ENCODE peak calls at places on chromosome 1, in four cellular contexts. Y, V, X and C are unnamed samples.
A peak's percentile ranks its signal among the peaks of the same experiment; 100 is the strongest.

GRCh38 chr1:205328476-205328875 is 6.9 kb upstream of the NUAK2 start:
- DNase-seq in Y (no peak), V (no peak), X (no peak), C (no peak)

GRCh38 chr1:81699234-81699633 is 101.5 kb upstream of the ADGRL2 start:
- DNase-seq in Y (no peak), V (no peak), X (no peak), C (no peak)

GRCh38 chr1:151721788-151722510 is 627 bp downstream of the RIIAD1 start:
- DNase-seq in Y (no peak), V (no peak), X (no peak), C (no peak)

GRCh38 chr1:147527941-147528936 is 13.1 kb upstream of the BCL9 start:
- DNase-seq in Y (no peak), V (no peak), X (no peak), C (no peak)

GRCh38 chr1:111515291-111516007 is 12.0 kb upstream of the ADORA3 start:
- DNase-seq in Y (peak; percentile 76), V (peak; percentile 79), X (no peak), C (no peak)

GRCh38 chr1:55214903-55215193 is 316 bp downstream of the USP24 start:
- DNase-seq in Y (peak; percentile 32), V (peak; percentile 58), X (no peak), C (no peak)

GRCh38 chr1:52182874-52183400 is 41.0 kb downstream of the ZFYVE9 start:
- DNase-seq in Y (no peak), V (no peak), X (no peak), C (no peak)

GRCh38 chr1:41493117-41493536 is 8.6 kb upstream of the EDN2 start:
- DNase-seq in Y (peak; percentile 64), V (no peak), X (peak; percentile 59), C (peak; percentile 65)

GRCh38 chr1:173590557-173590956 is 12.3 kb downstream of the SLC9C2 start:
- DNase-seq in Y (no peak), V (no peak), X (no peak), C (no peak)

GRCh38 chr1:157105988-157106812 is 6.6 kb upstream of the ETV3L start:
- DNase-seq in Y (no peak), V (peak; percentile 63), X (no peak), C (peak; percentile 70)

GRCh38 chr1:211541715-211542477 is 37.1 kb downstream of the SLC30A1 start:
- DNase-seq in Y (no peak), V (no peak), X (no peak), C (no peak)

DNA sequence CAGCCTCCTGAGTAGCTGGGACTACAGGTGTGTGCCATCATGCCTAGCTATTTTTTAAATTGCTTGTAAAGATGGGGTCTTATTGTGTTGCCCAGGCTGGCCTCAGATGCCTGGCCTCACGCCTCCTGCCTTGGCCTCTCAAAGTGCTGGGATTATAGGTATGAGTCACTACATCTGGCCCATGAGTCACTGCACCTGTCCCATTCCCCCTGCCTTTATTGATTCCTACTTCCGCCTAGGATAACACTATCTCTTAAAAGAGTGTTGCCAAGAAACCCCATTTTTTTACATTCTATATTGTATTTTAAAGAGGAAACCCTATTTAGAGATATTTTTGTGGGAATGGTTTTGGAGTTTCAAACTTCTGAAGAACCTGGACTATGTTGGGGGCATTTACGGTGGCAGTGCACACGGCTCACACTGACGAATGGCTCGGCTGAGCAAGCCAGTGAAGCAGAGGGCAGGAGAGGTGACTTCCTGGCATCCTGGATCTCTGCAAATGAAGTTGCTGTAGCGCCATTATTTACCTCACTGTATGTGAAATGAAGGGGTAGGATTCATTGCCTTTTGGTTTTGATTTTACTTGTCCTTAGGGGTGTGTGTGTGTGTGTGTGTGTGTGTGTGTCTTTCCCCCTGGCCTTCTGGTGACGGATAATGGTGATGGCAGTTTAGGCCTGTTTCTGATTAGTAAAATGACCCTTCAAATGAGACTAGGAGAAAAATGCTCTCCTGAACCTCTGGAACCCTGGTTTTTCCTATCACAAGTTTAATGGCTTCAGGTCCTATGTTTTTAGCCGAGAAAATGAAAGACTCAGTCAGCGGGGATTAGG is 22.5 kb downstream of the KIF26B start:
- DNase-seq in Y (no peak), V (no peak), X (peak; percentile 54), C (no peak)
- H3K4me3 ChIP-seq in Y (no peak overlapping the region), V (no peak overlapping the region), X (peak overlapping the region; percentile 29), C (no peak overlapping the region)

DNA sequence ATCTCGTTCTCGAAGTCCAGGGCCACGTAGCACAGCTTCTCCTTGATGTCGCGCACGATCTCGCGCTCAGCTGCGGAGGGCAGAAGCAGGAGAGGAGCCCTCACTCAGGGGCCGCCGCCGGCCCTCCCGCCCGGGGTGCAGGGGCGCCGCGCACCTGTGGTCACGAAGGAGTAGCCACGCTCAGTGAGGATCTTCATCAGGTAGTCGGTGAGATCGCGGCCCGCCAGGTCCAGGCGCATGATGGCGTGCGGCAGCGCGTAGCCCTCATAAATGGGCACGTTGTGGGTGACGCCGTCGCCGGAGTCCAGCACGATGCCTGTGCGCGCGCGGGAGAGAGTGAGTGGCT is 1.8 kb downstream of the ACTA1 start:
- DNase-seq in Y (no peak), V (no peak), X (no peak), C (no peak)
- H3K4me3 ChIP-seq in Y (no peak overlapping the region), V (peak overlapping the region; percentile 6), X (no peak overlapping the region), C (no peak overlapping the region)

DNA sequence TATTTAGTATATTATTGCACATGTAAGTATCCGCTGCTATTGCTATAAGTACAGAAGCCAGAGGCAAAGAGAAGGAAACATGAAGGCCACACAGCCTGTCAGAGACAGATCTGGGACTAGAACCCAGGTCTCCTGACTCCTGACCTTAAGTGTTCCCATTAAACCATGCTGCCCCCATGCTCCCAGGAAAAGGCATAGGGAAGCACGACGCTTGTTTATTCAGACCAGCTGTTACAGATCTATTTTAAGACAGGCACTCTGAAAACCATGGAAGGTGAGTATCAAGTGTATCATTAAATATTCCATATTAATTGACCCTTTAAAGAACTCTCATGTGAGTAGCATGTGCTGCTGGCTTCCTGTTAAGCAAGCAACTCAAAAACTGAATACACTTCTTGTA is 11.4 kb downstream of the VAV3 start:
- DNase-seq in Y (no peak), V (no peak), X (no peak), C (no peak)
- H3K4me3 ChIP-seq in Y (no peak overlapping the region), V (no peak overlapping the region), X (no peak overlapping the region), C (no peak overlapping the region)

GRCh38 chr1:101308935-101309333 is 72.1 kb downstream of the S1PR1 start:
- DNase-seq in Y (no peak), V (no peak), X (no peak), C (no peak)
- H3K4me3 ChIP-seq in Y (peak overlapping the region; percentile 21), V (peak overlapping the region; percentile 54), X (no peak overlapping the region), C (no peak overlapping the region)

DNA sequence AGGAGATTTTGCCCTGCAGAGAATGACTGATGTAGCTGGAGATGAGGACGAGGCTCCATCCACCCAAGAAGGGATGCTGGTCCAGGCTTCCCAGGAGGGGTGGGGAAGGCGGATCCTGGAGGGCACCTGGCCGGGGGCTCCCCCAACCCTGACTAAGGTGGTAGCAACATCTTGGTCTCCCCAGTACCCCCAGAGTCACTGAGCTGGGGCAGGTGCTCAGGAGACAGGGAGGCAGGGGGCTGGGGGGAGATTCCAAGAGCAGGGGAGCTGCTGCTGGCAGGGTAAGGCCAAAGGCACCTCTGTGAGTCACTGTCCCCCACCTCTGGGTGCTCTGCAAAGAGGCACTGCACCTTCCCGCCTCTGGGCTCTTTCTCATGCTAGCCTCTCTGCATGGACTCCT is 24.0 kb downstream of the CDCA8 start:
- DNase-seq in Y (no peak), V (no peak), X (no peak), C (no peak)
- H3K4me3 ChIP-seq in Y (no peak overlapping the region), V (no peak overlapping the region), X (no peak overlapping the region), C (no peak overlapping the region)

GRCh38 chr1:53734650-53735211 is 4.2 kb downstream of the GLIS1 start:
- DNase-seq in Y (no peak), V (no peak), X (no peak), C (peak; percentile 86)
- H3K4me3 ChIP-seq in Y (no peak overlapping the region), V (no peak overlapping the region), X (no peak overlapping the region), C (peak overlapping the region; percentile 3)

GRCh38 chr1:22652881-22653316 is at the start of gene C1QB:
- DNase-seq in Y (no peak), V (peak; percentile 83), X (no peak), C (no peak)
- H3K4me3 ChIP-seq in Y (no peak within 1 kb of the TSS), V (peak within 1 kb of the TSS; percentile 51), X (no peak within 1 kb of the TSS), C (no peak within 1 kb of the TSS)

GRCh38 chr1:84617349-84617748 is 43.1 kb upstream of the CTBS start:
- DNase-seq in Y (no peak), V (no peak), X (no peak), C (no peak)

GRCh38 chr1:84620720-84621313 is 46.6 kb upstream of the CTBS start:
- DNase-seq in Y (peak; percentile 68), V (peak; percentile 84), X (peak; percentile 71), C (no peak)

GRCh38 chr1:84615785-84616184 is 41.5 kb upstream of the CTBS start:
- DNase-seq in Y (no peak), V (no peak), X (no peak), C (no peak)

GRCh38 chr1:84621553-84621952 is 47.3 kb upstream of the CTBS start:
- DNase-seq in Y (no peak), V (no peak), X (no peak), C (no peak)

DNA sequence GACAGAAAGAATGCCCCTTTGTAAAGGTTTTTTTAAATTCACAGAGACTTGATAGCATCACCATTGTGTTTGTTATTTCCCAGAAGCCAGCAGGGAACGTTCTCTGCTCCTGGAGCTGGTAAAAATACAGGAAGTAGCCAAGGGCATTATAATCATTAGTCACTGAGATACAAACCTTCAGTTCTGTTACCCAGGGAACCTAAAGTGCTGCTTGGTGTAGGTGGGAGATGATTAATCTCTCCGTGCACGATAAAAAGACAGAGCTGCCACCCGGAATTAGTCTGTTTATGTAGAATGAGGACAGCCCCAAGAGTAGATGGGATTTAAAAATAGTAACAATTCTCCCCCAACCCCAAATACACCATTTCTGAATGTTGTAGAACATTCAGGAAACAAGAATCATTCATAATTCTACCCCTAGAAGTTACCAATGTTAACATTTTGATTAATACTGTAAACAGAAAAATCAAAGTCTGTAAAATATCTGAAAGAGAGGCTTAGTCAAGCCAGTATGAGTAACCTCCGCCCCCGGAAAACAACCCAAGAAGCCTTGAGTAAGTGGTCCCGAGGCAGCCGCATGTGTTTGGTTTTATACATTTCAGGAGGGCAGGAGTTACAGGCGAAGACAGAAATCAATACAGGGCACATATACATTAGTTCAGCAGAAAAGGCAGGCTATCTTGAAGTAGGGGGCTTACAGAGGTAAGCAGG is 45.3 kb upstream of the CTBS start:
- DNase-seq in Y (peak; percentile 28), V (no peak), X (peak; percentile 80), C (no peak)
- H3K4me3 ChIP-seq in Y (no peak overlapping the region), V (no peak overlapping the region), X (no peak overlapping the region), C (no peak overlapping the region)

DNA sequence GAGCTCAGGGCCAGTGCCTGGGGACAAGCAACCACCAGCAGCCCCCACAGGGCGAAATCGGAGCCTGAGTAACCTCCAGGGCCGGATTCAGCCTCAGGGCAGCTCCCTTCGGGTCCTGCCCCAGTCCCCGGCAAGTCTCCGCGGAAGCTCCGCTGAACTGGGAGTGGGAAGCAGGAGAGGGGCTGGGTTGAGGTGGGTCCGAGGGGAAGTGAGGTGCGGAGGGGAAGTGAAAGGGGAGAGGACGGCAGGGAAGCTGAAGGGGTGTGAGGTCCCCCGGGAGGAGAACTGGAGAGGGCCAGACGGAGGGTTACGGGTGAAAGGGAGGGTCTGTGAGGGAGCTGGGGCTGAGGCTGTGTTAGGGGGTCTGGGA is 560 bp downstream of the PADI2 start:
- DNase-seq in Y (no peak), V (no peak), X (no peak), C (no peak)
- H3K4me3 ChIP-seq in Y (no peak overlapping the region), V (peak overlapping the region; percentile 55), X (no peak overlapping the region), C (no peak overlapping the region)